ENCODE peak calls at places on chromosomes 2 and 18, in nine cellular contexts. Y is GM23338, L is A549, A is HCT116, S is SK-N-SH, X is K562, R is GM12878, F is Panc1, N is HepG2. T is an unnamed sample.

GRCh38 chr2:189763908-189764661 is 1.5 kb upstream of the OSGEPL1 start:
- DNase-seq in N (peak; percentile 10), A (no peak), X (no peak), S (no peak), R (no peak), L (peak; percentile 10), Y (peak; percentile 7), F (no peak), T (no peak)

GRCh38 chr2:71898375-71898774 is 249.3 kb downstream of the CYP26B1 start:
- DNase-seq in Y (no peak), L (no peak), S (no peak), N (no peak), R (no peak), F (no peak), A (no peak), X (no peak), T (no peak)

GRCh38 chr2:199951023-199951422 is 4.3 kb downstream of the TYW5 start:
- DNase-seq in N (no peak), R (no peak), L (no peak), S (no peak), X (no peak), Y (no peak), F (no peak), A (no peak), T (no peak)

GRCh38 chr2:184680825-184681224 is 82.5 kb downstream of the ZNF804A start:
- DNase-seq in X (no peak), N (no peak), R (no peak), A (no peak), F (no peak), S (no peak), Y (no peak), L (no peak), T (no peak)

GRCh38 chr2:85330839-85331636 is 3.2 kb upstream of the TGOLN2 start:
- DNase-seq in Y (no peak), L (no peak), R (no peak), A (no peak), F (no peak), S (no peak), N (no peak), X (peak; percentile 37), T (no peak)

GRCh38 chr2:51723716-51724115 is 691.8 kb upstream of the NRXN1 start:
- DNase-seq in A (no peak), N (no peak), S (no peak), R (no peak), L (no peak), F (no peak), Y (no peak), X (no peak), T (no peak)

GRCh38 chr18:41077076-41077475 is 878.0 kb upstream of the PIK3C3 start:
- DNase-seq in A (no peak), Y (no peak), F (no peak), R (no peak), N (no peak), L (no peak), X (no peak), S (no peak), T (no peak)

GRCh38 chr18:65988972-65989371 is 238.2 kb downstream of the CDH7 start:
- DNase-seq in L (no peak), X (no peak), R (no peak), F (no peak), N (no peak), S (no peak), A (no peak), Y (no peak), T (no peak)

GRCh38 chr2:8412586-8412985 is 269.3 kb upstream of the ID2 start:
- DNase-seq in X (no peak), N (no peak), F (no peak), L (no peak), Y (peak; percentile 5), A (no peak), S (no peak), R (no peak), T (no peak)

GRCh38 chr18:74796928-74797576 is 199.4 kb downstream of the ZNF407 start:
- DNase-seq in Y (no peak), A (peak; percentile 8), L (no peak), R (peak; percentile 40), X (peak; percentile 53), N (peak; percentile 24), S (peak; percentile 60), F (peak; percentile 36), T (no peak)

DNA sequence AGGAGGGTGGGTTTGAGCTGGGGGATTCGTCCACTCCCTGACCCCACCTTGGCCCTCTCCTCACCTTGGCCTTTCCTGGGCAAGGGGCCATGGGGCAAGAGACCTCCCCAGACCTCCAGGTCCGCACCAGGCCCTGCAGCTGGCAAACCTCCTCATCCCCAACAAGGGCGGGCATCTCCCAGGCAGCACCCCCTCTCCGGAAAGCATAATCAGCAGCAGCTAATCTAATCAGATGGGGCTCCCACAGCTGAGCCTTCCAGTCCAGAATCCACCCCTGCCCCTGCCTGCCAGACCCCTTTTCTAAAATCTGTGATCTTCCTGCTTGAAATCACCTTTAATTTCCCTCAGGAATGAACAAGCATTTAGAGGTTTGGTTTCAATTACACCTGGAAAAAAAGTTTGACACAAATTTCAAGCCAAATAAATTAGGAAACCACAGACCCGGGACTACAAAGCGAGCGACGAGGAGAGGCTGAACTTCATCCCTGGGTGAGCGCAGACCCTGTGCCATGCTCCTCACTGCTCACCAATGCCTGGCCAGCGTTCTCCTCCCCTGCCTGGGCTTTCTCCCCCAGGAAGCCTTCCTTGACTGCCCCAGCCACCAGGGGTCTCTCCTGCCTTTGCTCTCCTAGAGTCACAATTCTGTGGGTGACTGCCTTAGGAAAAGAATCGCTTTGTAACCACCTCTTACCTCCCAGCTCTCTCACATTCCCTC is 143.0 kb upstream of the MYCN start:
- DNase-seq in X (no peak), Y (peak; percentile 78), A (no peak), S (peak; percentile 61), L (no peak), F (no peak), R (no peak), N (no peak), T (no peak)
- TF ChIP-seq REST in X (no peak), Y (no peak), A (no peak), S (no peak), L (no peak), F (no peak), R (no peak), N (no peak), T (no peak)

DNA sequence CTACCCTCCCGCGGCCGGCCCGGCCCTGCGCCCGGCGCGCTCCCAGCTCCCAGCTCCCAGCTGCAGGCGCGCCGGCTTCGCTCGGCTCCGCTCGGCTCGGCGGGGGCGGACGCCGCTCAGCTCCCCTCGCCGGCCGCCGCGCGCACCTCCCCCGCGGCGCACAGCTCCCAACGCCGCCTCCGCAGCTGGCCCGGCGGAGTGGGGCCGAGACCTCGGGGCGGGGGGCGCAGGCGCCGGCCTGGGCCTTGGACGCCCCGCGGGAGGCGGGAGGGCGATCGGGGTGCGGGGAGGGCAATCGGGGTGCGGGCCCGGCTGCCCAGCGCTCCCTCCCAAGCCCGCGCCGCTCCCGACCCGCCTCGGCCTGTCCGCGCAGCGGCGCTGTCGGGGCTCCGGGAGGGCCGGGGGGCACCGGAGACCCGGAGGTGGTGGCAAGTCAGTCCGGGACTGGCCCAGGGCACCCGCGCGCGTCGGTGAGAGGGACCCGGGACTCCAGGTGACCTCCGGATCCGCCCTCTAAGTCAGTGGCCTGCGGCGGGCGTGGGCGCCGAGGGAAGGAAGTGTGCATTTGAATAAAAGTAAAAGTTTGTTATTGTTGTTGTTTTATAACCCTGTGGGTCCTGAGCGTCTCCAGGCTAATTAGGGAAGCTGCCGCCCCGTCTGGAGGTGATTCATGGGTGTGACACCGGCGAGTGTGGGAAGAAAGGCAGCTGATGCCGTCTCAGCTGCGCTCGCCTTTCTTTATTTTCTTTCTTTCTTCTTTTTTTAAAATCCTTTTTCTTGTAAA is at the start of gene CRACDL:
- DNase-seq in Y (peak; percentile 69), R (no peak), L (no peak), S (peak; percentile 84), F (no peak), A (no peak), X (no peak), N (no peak), T (peak; percentile 37)
- H3K27ac ChIP-seq in Y (no peak within 1 kb of the TSS), R (no peak within 1 kb of the TSS), L (peak within 1 kb of the TSS; percentile 57), S (no peak within 1 kb of the TSS), F (no peak within 1 kb of the TSS), A (peak within 1 kb of the TSS; percentile 38), X (no peak within 1 kb of the TSS), N (no peak within 1 kb of the TSS), T (no peak within 1 kb of the TSS)

GRCh38 chr2:73235315-73236028 is 1.4 kb downstream of the CCT7 start:
- DNase-seq in F (no peak), Y (no peak), A (no peak), L (no peak), X (no peak), S (no peak), N (no peak), R (no peak), T (no peak)
- TF ChIP-seq REST in F (no peak), Y (no peak), A (no peak), L (no peak), X (no peak), S (no peak), N (no peak), R (no peak), T (no peak)

DNA sequence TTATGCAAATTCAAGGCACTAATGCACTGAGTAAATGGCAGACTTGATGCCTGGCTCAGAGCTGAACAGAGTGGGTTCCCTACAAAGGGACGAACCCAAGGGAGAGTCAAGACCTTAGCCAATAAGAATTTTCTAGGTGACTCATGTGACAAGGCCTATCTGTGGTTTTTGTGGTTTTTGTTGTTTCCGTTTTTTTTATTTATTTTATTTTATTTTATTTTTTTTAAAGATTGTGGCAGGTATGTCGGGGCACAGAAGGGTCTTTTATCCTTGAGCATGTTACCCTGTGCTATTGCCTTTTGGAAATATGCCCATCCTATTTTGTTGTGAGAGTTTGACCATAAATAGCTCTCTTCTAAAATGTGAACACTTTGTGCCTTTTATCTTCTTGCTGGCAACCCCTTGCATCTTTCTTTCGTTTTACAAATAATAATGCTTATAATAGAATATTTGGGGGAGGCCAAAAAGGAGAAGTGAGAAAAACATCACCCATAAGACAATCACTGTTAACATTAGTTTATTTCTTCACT is 113.4 kb upstream of the AQP4 start:
- DNase-seq in R (peak; percentile 76), S (no peak), L (no peak), Y (no peak), N (no peak), F (no peak), X (no peak), A (no peak), T (no peak)
- H3K27ac ChIP-seq in R (peak overlapping the region; percentile 81), S (no peak overlapping the region), L (no peak overlapping the region), Y (no peak overlapping the region), N (no peak overlapping the region), F (no peak overlapping the region), X (no peak overlapping the region), A (no peak overlapping the region), T (no peak overlapping the region)

GRCh38 chr2:86518498-86518897 is 44.7 kb downstream of the CHMP3 start:
- DNase-seq in A (no peak), X (no peak), R (no peak), Y (peak; percentile 65), S (peak; percentile 24), L (peak; percentile 32), F (no peak), N (peak; percentile 39), T (peak; percentile 40)
- TF ChIP-seq REST in A (no peak), X (no peak), R (no peak), Y (no peak), S (no peak), L (no peak), F (no peak), N (no peak), T (no peak)

GRCh38 chr2:96202152-96202856 is 6.3 kb downstream of the STARD7 start:
- DNase-seq in R (no peak), F (no peak), X (no peak), Y (no peak), S (no peak), A (no peak), N (no peak), L (no peak), T (no peak)
- H3K27ac ChIP-seq in R (no peak overlapping the region), F (no peak overlapping the region), X (no peak overlapping the region), Y (no peak overlapping the region), S (peak overlapping the region; percentile 39), A (no peak overlapping the region), N (no peak overlapping the region), L (no peak overlapping the region), T (no peak overlapping the region)